ENCODE peak calls at places on chromosomes 12 and 14, in six cellular contexts. I is NT2/D1, M is cardiac fibroblast, E is sciatic nerve, L is NCI-H1694 treated with DMSO at 0.1 percent for 48 hours, A is C1 segment of cervical spinal cord. B is an unnamed sample.

GRCh38 chr14:48937796-48938195 is 648.4 kb downstream of the RPS29 start:
- DNase-seq in A (no peak), L (no peak), E (no peak), M (peak), I (no peak), B (no peak)

GRCh38 chr12:69161835-69162234 is 77.5 kb upstream of the CPSF6 start:
- DNase-seq in M (no peak), E (no peak), I (no peak), A (no peak), L (no peak), B (peak)

GRCh38 chr12:62683724-62684501 is 217.3 kb downstream of the MON2 start:
- DNase-seq in M (peak), A (peak), L (no peak), I (no peak), E (peak), B (no peak)

GRCh38 chr12:64392221-64392620 is 1.7 kb upstream of the C12orf56 start:
- DNase-seq in A (no peak), L (no peak), I (no peak), E (no peak), M (peak), B (no peak)

GRCh38 chr12:96120359-96121100 is 73.6 kb upstream of the ELK3 start:
- DNase-seq in M (no peak), E (no peak), L (no peak), A (no peak), I (peak), B (no peak)

GRCh38 chr12:121144416-121144914 is 11.8 kb downstream of the P2RX7 start:
- DNase-seq in I (no peak), M (peak), A (no peak), L (no peak), E (no peak), B (no peak)

GRCh38 chr12:20963762-20964161 is 153.3 kb downstream of the SLCO1B3 start:
- DNase-seq in E (no peak), I (no peak), M (no peak), L (no peak), A (no peak), B (no peak)

GRCh38 chr14:105528197-105528858 is 1.9 kb downstream of the TMEM121 start:
- DNase-seq in I (peak), M (peak), E (peak), A (peak), L (peak), B (peak)

GRCh38 chr12:48985475-48985897 is 7.4 kb downstream of the WNT1 start:
- DNase-seq in I (no peak), L (no peak), A (no peak), E (no peak), M (no peak), B (no peak)

GRCh38 chr12:91574391-91574790 is 391.8 kb upstream of the DCN start:
- DNase-seq in I (no peak), M (no peak), E (no peak), A (no peak), L (no peak), B (no peak)

GRCh38 chr12:19010087-19010486 is 119.4 kb upstream of the PLEKHA5 start:
- DNase-seq in L (no peak), I (no peak), A (no peak), M (no peak), E (no peak), B (no peak)

GRCh38 chr14:34420547-34421150 is 41.4 kb downstream of the SPTSSA start:
- DNase-seq in E (no peak), I (no peak), L (no peak), A (no peak), M (no peak), B (no peak)

GRCh38 chr12:32115404-32116104 is 8.9 kb downstream of the BICD1 start:
- DNase-seq in A (peak), M (peak), L (no peak), E (peak), I (no peak), B (no peak)

GRCh38 chr12:130715150-130715995 is 726 bp downstream of the RIMBP2 start:
- DNase-seq in L (peak), M (no peak), I (no peak), A (peak), E (no peak), B (no peak)

GRCh38 chr12:131783915-131784541 is 44.2 kb upstream of the MMP17 start:
- DNase-seq in E (no peak), M (peak), I (peak), L (no peak), A (no peak), B (no peak)

GRCh38 chr12:75196865-75197264 is 12.8 kb downstream of the KCNC2 start:
- DNase-seq in I (no peak), L (no peak), A (no peak), M (no peak), E (no peak), B (no peak)

GRCh38 chr12:76074701-76075336 is 9.7 kb downstream of the NAP1L1 start:
- DNase-seq in E (no peak), M (no peak), L (no peak), I (no peak), A (no peak), B (no peak)

GRCh38 chr12:54042970-54043744 is 10.3 kb downstream of the HOXC5 start:
- DNase-seq in E (no peak), M (no peak), L (no peak), I (no peak), A (no peak), B (no peak)

GRCh38 chr12:116874324-116874995 is 6.8 kb downstream of the HRK start:
- DNase-seq in E (no peak), A (no peak), I (no peak), L (no peak), M (no peak), B (no peak)

GRCh38 chr12:87368259-87368658 is 660.9 kb downstream of the C12orf50 start:
- DNase-seq in L (no peak), E (no peak), M (no peak), A (no peak), I (no peak), B (no peak)

GRCh38 chr14:22871200-22871961 is at the start of gene LRP10:
- DNase-seq in E (peak), L (peak), I (no peak), M (peak), A (peak), B (peak)

GRCh38 chr12:107379852-107380567 is 286.7 kb upstream of the CRY1 start:
- DNase-seq in A (no peak), M (no peak), L (no peak), E (no peak), I (no peak), B (no peak)

GRCh38 chr12:24488091-24488596 is 460.8 kb downstream of the BCAT1 start:
- DNase-seq in M (no peak), A (no peak), E (no peak), L (no peak), I (no peak), B (no peak)

GRCh38 chr14:68975667-68976066 is 3.4 kb downstream of the ACTN1 start:
- DNase-seq in E (no peak), I (no peak), L (no peak), A (no peak), M (peak), B (no peak)

B was measured in nucleus accumbens.